ENCODE peak calls at places on chromosomes 11 and 22, in four cellular contexts. V is K562, N is HepG2, X is GM12878. H is an unnamed sample.

GRCh38 chr11:45089251-45089650 is 57.2 kb upstream of the PRDM11 start:
- DNase-seq in V (no peak), N (no peak), X (no peak), H (no peak)

GRCh38 chr11:2998073-2998850 is 6.1 kb upstream of the NAP1L4 start:
- DNase-seq in V (peak; percentile 34), N (no peak), X (no peak), H (no peak)

GRCh38 chr22:39175127-39176066 is 22.9 kb upstream of the CBX7 start:
- DNase-seq in V (no peak), N (no peak), X (no peak), H (no peak)

GRCh38 chr22:49788492-49788891 is 39.2 kb downstream of the BRD1 start:
- DNase-seq in V (no peak), N (no peak), X (no peak), H (no peak)

GRCh38 chr11:106403751-106404150 is 326.3 kb downstream of the AASDHPPT start:
- DNase-seq in V (no peak), N (no peak), X (no peak), H (no peak)

GRCh38 chr11:103923473-103923931 is 112.9 kb upstream of the DDI1 start:
- DNase-seq in V (no peak), N (peak; percentile 4), X (no peak), H (no peak)

GRCh38 chr22:39467390-39467901 is 10.6 kb downstream of the MGAT3 start:
- DNase-seq in V (no peak), N (no peak), X (no peak), H (no peak)

GRCh38 chr22:27222178-27222577 is 564.8 kb downstream of the MIAT start:
- DNase-seq in V (no peak), N (no peak), X (no peak), H (no peak)

GRCh38 chr11:95849087-95849825 is 59.0 kb downstream of the CEP57 start:
- DNase-seq in V (peak; percentile 18), N (peak; percentile 64), X (no peak), H (peak; percentile 38)

GRCh38 chr11:119742263-119742861 is 13.4 kb upstream of the NECTIN1 start:
- DNase-seq in V (peak; percentile 35), N (no peak), X (no peak), H (no peak)

GRCh38 chr11:70348191-70348590 is 50.1 kb upstream of the CTTN start:
- DNase-seq in V (no peak), N (no peak), X (no peak), H (no peak)

GRCh38 chr22:43446881-43447280 is 35.1 kb downstream of the MPPED1 start:
- DNase-seq in V (no peak), N (no peak), X (no peak), H (no peak)

GRCh38 chr11:86458294-86459001 is 83.8 kb downstream of the CCDC81 start:
- DNase-seq in V (no peak), N (no peak), X (no peak), H (no peak)

DNA sequence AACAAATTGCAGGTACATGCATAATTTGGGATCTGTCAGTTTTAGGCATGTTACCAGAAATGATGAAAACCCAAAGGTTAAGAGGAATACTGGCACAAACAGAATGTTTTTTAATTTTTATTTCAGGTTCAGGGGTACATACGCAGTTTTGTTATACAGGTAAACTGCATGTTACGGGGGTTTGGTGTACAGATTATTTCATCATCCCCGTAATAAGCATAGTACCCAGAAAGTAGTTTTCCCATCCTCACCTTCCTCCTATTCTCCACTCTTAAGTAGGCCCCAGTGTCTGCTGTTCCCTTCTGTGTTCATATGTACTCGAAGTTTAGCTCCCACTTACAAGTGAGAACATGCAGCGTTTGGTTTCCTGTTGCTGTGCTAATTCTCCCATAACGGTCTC is 33.0 kb downstream of the PI4KA start:
- DNase-seq in V (no peak), N (no peak), X (no peak), H (no peak)
- TF ChIP-seq TARDBP in V (no peak), N (no peak), X (no peak), H (no peak)

GRCh38 chr11:8608646-8609045 is 14.6 kb upstream of the STK33 start:
- DNase-seq in V (no peak), N (no peak), X (no peak), H (no peak)
- TF ChIP-seq FOXM1 in V (no peak), N (no peak), X (no peak), H (no peak)

DNA sequence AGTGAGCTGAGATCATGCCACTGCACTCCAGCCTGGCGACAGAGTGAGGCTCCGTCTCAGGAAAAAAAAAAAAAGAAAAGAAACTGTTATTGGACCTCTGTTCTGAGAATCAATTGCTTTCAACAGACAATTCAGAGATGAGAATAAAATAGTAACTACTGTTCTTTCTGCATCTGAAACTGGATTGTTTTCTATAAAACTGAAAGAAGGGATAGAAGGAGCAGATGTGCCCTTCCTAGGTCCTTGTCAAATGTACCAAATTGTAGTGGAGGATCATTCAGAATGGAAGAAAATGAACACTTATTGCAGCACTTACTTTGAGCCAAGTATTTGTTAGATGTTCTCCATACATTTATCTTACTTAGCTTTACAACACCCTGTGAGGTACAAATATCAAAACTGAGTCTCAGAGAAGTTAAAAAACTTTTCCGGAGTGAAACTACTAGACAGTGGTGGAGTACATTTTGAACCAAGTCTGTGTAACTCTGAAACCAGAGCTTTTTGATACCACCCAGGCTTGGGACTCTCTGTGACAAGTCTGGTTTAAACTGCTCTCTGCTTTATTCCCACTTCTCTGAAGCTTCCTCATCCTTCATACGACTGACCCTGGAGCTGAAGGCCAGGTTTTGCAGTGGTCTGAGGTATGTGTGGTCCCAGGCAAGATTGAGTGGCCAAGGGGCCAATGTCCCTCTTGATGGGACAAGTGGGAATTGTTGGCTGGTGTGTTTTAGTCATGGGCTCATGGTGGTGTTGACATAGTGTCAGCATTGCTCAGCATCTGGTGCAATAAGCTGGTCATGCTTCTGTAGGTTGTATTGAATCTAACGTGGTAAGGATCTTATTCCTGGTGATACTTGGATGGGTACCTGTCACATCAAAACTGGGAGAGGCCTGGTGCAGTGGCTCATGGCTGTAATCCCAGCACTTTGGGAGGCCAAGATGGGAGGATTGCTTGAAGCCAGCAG is 48.2 kb upstream of the CCDC134 start:
- DNase-seq in V (no peak), N (peak; percentile 31), X (peak; percentile 66), H (no peak)
- TF ChIP-seq TARDBP in V (no peak), N (no peak), X (no peak), H (no peak)

DNA sequence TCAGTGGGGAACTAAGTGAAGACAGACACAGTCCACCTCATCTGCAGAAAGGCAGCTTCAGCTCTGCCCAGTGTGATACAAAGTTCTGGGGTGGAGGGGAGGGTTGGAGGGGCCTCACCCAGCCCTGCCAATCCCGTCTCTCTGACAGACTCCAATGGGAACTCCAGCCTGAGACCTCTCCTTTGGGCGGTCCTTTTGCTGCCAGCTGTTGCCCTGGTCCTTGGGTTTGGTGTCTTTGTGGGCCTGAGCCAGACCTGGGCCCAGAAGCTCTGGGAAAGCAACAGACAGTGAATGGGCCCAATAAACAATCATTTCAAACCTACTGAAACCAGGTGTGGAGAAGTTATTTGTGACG is 8.0 kb downstream of the ZP1 start:
- DNase-seq in V (no peak), N (no peak), X (no peak), H (no peak)
- TF ChIP-seq FOXM1 in V (no peak), N (no peak), X (no peak), H (no peak)